ENCODE peak calls at places on chromosomes 13 and 19, in seven cellular contexts. R, M, E, O, X, P and K are unnamed samples. For H3K4me1, the result is how much of the 10 kb centered on the place peaks cover.

GRCh38 chr13:94280357-94280756 is 199.1 kb downstream of the DCT start:
- DNase-seq in R (no peak), M (no peak), E (no peak), O (no peak), X (no peak), P (no peak), K (peak)

GRCh38 chr19:2478324-2478755 is 2.4 kb downstream of the GADD45B start:
- DNase-seq in R (peak), M (peak), E (peak), O (peak), X (peak), P (peak), K (peak)

GRCh38 chr19:7611541-7612279 is 16.0 kb downstream of the CAMSAP3 start:
- DNase-seq in R (no peak), M (no peak), E (no peak), O (no peak), X (no peak), P (no peak), K (no peak)

GRCh38 chr19:33392341-33393285 is 19.1 kb downstream of the CEBPG start:
- DNase-seq in R (no peak), M (peak), E (no peak), O (no peak), X (peak), P (no peak), K (no peak)

GRCh38 chr13:36712290-36712689 is 38.5 kb downstream of the SERTM1 start:
- DNase-seq in R (no peak), M (no peak), E (no peak), O (no peak), X (no peak), P (no peak), K (no peak)

GRCh38 chr19:371501-372160 is 27.0 kb upstream of the MIER2 start:
- DNase-seq in R (no peak), M (no peak), E (no peak), O (no peak), X (no peak), P (no peak), K (no peak)

GRCh38 chr13:80050252-80050651 is 290.7 kb downstream of the SPRY2 start:
- DNase-seq in R (no peak), M (no peak), E (no peak), O (no peak), X (no peak), P (no peak), K (peak)

GRCh38 chr13:93055233-93055632 is 171.4 kb upstream of the GPC6 start:
- DNase-seq in R (no peak), M (no peak), E (no peak), O (no peak), X (no peak), P (no peak), K (no peak)

GRCh38 chr19:1259873-1260748 is 9.0 kb upstream of the CIRBP start:
- DNase-seq in R (peak), M (no peak), E (no peak), O (peak), X (peak), P (no peak), K (no peak)

GRCh38 chr19:13100031-13100588 is 2.5 kb downstream of the LYL1 start:
- DNase-seq in R (no peak), M (no peak), E (no peak), O (peak), X (no peak), P (no peak), K (no peak)

GRCh38 chr13:59479629-59480028 is 684.1 kb downstream of the DIAPH3 start:
- DNase-seq in R (no peak), M (no peak), E (no peak), O (no peak), X (no peak), P (no peak), K (no peak)

GRCh38 chr13:59478908-59479307 is 684.8 kb downstream of the DIAPH3 start:
- DNase-seq in R (peak), M (no peak), E (no peak), O (no peak), X (no peak), P (no peak), K (no peak)

GRCh38 chr13:59480398-59480797 is 683.3 kb downstream of the DIAPH3 start:
- DNase-seq in R (no peak), M (no peak), E (no peak), O (no peak), X (no peak), P (no peak), K (no peak)

GRCh38 chr13:59483441-59484116 is 680.1 kb downstream of the DIAPH3 start:
- DNase-seq in R (no peak), M (no peak), E (peak), O (no peak), X (no peak), P (no peak), K (peak)

DNA sequence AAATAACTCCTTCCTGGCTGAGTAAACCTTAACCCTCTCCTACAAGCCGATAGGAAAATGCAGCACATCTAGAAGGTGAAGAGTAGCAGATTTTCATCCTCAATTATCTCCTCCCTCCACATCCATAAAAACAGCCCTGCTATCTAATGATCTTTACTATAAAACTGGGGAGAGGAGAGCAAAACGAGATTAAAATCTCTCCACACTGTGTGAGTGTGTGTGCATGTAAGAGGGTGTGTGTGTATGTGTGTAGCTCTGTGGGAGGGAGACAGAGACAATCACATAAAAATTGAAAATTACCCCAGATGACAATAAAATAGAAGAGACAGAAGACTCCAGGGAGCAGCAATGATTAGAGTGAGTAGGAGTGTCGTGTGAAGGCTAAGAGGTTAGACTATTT is 682.9 kb downstream of the DIAPH3 start:
- DNase-seq in R (no peak), M (no peak), E (no peak), O (no peak), X (no peak), P (no peak), K (no peak)
- H3K4me1 ChIP-seq in R (under half), M (under half), E (under half), O (under half), X (under half), P (under half), K (under half)

GRCh38 chr19:15291089-15291488 is 41.2 kb downstream of the BRD4 start:
- DNase-seq in R (no peak), M (no peak), E (no peak), O (no peak), X (no peak), P (no peak), K (peak)
- H3K4me1 ChIP-seq in R (under half), M (under half), E (under half), O (half or more), X (half or more), P (under half), K (under half)

GRCh38 chr19:55355213-55355821 is 798 bp upstream of the COX6B2 start:
- DNase-seq in R (peak), M (no peak), E (no peak), O (no peak), X (no peak), P (no peak), K (no peak)

GRCh38 chr19:55360902-55361301 is 2.2 kb downstream of the GARIN5B start:
- DNase-seq in R (no peak), M (no peak), E (no peak), O (no peak), X (no peak), P (no peak), K (no peak)

GRCh38 chr19:55354698-55355212 is at the start of gene COX6B2:
- DNase-seq in R (peak), M (no peak), E (no peak), O (no peak), X (peak), P (no peak), K (no peak)

GRCh38 chr19:55358943-55359908 is 3.8 kb downstream of the GARIN5B start:
- DNase-seq in R (no peak), M (no peak), E (no peak), O (no peak), X (no peak), P (no peak), K (no peak)

DNA sequence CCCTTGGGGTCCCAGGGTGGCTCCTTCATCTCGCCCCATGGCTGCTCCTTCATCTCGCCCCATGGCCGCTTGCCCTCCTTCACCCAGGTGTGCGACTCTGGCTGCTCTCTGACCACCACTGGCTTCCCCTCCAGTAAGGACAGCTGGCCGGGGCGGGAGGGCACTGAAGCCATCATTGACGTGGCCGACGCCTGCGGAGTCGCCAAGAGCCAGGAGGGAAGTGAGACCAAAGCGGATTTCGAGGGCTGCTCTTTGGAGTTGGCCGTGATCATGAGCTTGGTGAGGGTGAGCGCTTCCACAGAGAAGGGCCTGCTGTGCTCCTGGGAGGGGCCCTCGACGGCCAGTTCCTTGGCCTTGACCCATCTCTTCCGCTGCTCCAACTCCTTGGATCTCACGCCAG is 4.0 kb upstream of the COX6B2 start:
- DNase-seq in R (no peak), M (no peak), E (no peak), O (no peak), X (no peak), P (no peak), K (no peak)
- H3K4me1 ChIP-seq in R (under half), M (under half), E (under half), O (under half), X (under half), P (under half), K (under half)

GRCh38 chr13:52345048-52345447 is 60.9 kb downstream of the THSD1 start:
- DNase-seq in R (no peak), M (no peak), E (peak), O (no peak), X (no peak), P (no peak), K (peak)
- H3K4me1 ChIP-seq in R (under half), M (under half), E (under half), O (under half), X (under half), P (under half), K (under half)

GRCh38 chr13:22032905-22033304 is 362.0 kb downstream of the FGF9 start:
- DNase-seq in R (no peak), M (no peak), E (no peak), O (no peak), X (no peak), P (no peak), K (no peak)
- H3K4me1 ChIP-seq in R (under half), M (under half), E (under half), O (under half), X (under half), P (under half), K (under half)